ENCODE peak calls at places on chromosomes 6 and 20, in seven cellular contexts. L is HCT116; D is OCI-LY7; J is psoas muscle; F is GM23338; B is CD8-positive, alpha-beta T cell; E is IMR-90. Q is an unnamed sample. For H3K4me1, the result is how much of the 10 kb centered on the place peaks cover.

GRCh38 chr6:147756000-147756399 is 247.5 kb downstream of the SAMD5 start:
- DNase-seq in L (no peak), D (no peak), J (no peak), F (no peak), B (no peak), E (no peak), Q (no peak)

GRCh38 chr20:58818585-58819285 is 32.0 kb downstream of the GNAS-AS1 start:
- DNase-seq in L (no peak), D (no peak), J (no peak), F (no peak), B (no peak), E (peak), Q (no peak)

GRCh38 chr20:5127204-5127858 is 523 bp downstream of the CDS2 start:
- DNase-seq in L (no peak), D (peak), J (peak), F (peak), B (peak), E (peak), Q (peak)

GRCh38 chr6:129592516-129593232 is 117.3 kb downstream of the ARHGAP18 start:
- DNase-seq in L (no peak), D (no peak), J (no peak), F (no peak), B (no peak), E (no peak), Q (no peak)

GRCh38 chr20:49676581-49677291 is 36.9 kb downstream of the B4GALT5 start:
- DNase-seq in L (no peak), D (no peak), J (no peak), F (no peak), B (peak), E (peak), Q (no peak)

GRCh38 chr20:10474606-10475184 is 39.6 kb downstream of the SLX4IP start:
- DNase-seq in L (no peak), D (no peak), J (peak), F (no peak), B (no peak), E (no peak), Q (no peak)

GRCh38 chr20:10511507-10512231 is 76.6 kb downstream of the SLX4IP start:
- DNase-seq in L (peak), D (peak), J (peak), F (peak), B (peak), E (peak), Q (peak)

GRCh38 chr6:167415441-167415961 is 90.6 kb downstream of the TTLL2 start:
- DNase-seq in L (no peak), D (no peak), J (no peak), F (no peak), B (no peak), E (no peak), Q (no peak)

GRCh38 chr6:79841577-79842381 is 105.6 kb downstream of the ELOVL4 start:
- DNase-seq in L (no peak), D (no peak), J (no peak), F (peak), B (no peak), E (no peak), Q (peak)

GRCh38 chr6:79838851-79839250 is 108.5 kb downstream of the ELOVL4 start:
- DNase-seq in L (no peak), D (no peak), J (no peak), F (no peak), B (no peak), E (no peak), Q (no peak)

GRCh38 chr6:79842382-79843040 is 104.8 kb downstream of the ELOVL4 start:
- DNase-seq in L (no peak), D (no peak), J (no peak), F (no peak), B (no peak), E (no peak), Q (no peak)
- TF ChIP-seq CTCF in L (no peak), D (no peak), J (no peak), F (no peak), B (no peak), E (no peak), Q (no peak)

DNA sequence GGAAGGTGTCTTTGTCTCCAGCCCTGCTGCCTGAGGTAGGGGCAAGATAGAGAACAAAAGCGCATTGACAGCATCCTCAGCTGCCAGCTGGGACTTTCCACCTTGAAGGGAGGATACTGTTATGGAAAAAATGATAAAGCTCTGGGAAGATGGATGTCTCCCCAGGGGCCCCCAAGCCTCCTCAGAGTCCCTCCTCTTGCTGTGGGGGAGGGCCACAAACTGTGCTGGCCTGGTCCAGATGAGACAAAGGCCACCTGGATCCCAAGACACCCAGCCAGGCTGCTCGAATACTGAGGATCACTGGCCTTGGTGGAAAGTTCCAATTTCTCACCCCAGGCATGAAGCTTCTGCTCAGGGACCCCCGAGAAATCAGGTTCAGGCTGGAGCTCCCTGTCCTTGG is 13.1 kb downstream of the REM1 start:
- DNase-seq in L (no peak), D (no peak), J (no peak), F (no peak), B (no peak), E (no peak), Q (no peak)
- H3K4me3 ChIP-seq in L (no peak), D (no peak), J (no peak), F (no peak), B (no peak), E (no peak), Q (no peak)

DNA sequence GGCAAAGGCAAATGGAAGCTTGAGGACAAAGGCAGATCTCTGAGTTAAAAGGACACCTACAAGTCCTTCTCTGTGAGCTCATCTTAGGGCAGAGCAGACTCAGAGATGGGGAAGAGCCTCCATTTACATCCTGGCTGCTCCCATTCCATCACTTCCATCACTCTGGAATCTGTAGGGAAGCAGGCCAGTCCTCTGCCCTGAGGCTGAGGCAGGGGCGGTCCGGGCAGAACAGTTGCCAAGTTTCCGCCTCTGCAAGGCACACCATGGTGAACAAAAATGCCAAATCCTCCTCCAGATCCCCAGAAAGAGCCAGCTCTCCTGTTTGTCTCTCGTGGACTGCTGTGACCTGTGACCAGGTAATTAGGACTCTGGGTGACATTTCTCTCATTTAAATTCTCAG is 209.6 kb upstream of the SSTR4 start:
- DNase-seq in L (no peak), D (no peak), J (no peak), F (no peak), B (no peak), E (no peak), Q (no peak)
- H3K4me1 ChIP-seq in L (under half), D (under half), J (under half), F (under half), B (under half), E (under half), Q (under half)

DNA sequence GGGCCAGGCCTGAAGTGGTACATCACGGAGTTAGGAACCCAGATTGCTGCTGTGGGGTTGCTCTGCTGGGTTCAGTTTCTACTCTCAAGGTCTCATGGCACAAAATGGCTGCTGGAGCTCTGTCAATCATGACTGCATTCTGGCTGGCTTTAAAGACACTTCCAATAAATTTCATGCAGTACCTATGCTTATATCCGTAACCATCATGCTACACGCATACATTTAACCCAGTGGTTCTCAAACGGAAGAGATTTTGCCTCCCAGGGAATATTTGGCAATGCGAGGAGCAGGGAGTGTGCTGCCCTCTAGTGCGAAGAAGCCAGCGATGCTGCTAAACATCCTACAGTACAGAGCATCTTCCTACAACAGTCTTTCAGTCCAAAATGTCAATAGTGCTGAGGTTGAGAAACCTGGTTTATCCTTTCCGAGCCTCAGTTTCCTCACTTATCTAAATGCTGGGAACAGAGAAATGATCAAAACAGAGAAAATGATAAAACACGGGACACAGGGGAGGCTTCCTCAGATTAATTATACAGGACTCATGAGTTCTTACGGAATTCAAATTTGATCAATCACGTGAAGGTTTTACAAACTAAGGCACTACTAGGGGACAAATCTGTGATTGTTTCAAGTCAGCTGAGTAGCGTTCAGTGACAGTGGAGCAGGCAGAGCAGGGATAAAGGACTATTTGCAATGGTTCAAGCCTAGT is 9.6 kb upstream of the SLC2A10 start:
- DNase-seq in L (no peak), D (no peak), J (no peak), F (peak), B (no peak), E (peak), Q (peak)
- TF ChIP-seq CTCF in L (peak), D (peak), J (no peak), F (peak), B (no peak), E (peak), Q (peak)

GRCh38 chr6:136226674-136227377 is 23.3 kb downstream of the MTFR2 start:
- DNase-seq in L (no peak), D (no peak), J (no peak), F (no peak), B (no peak), E (peak), Q (no peak)
- H3K4me3 ChIP-seq in L (no peak), D (no peak), J (peak), F (no peak), B (no peak), E (no peak), Q (peak)

GRCh38 chr6:89410231-89411018 is 1.6 kb downstream of the RRAGD start:
- DNase-seq in L (no peak), D (peak), J (no peak), F (peak), B (no peak), E (no peak), Q (no peak)
- H3K4me1 ChIP-seq in L (under half), D (under half), J (under half), F (under half), B (under half), E (under half), Q (under half)

DNA sequence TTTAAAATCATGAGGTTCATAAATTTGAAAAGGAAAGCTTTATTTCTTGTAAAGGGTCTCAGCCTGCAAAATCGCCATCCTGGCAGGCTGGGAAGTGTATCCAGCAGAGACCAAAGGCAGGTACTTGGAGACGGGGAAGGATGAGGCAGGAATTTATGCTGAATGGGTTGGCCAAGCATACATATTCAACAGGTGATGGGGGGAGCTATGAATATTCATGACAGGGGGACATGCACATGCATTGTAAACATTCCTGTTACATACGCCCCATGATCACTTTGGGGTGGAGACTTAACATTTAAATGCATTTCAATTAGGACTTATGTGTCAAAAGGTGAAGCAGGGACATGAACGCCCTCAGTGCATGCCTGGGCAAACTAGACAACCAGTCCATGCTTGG is 9.8 kb upstream of the SLC22A1 start:
- DNase-seq in L (no peak), D (no peak), J (no peak), F (peak), B (no peak), E (no peak), Q (no peak)
- TF ChIP-seq CTCF in L (no peak), D (no peak), J (no peak), F (no peak), B (no peak), E (no peak), Q (no peak)

GRCh38 chr6:36116480-36116879 is 13.8 kb upstream of the MAPK13 start:
- DNase-seq in L (no peak), D (no peak), J (no peak), F (no peak), B (no peak), E (no peak), Q (no peak)

GRCh38 chr6:36116066-36116465 is 14.2 kb upstream of the MAPK13 start:
- DNase-seq in L (no peak), D (no peak), J (no peak), F (no peak), B (no peak), E (no peak), Q (no peak)

GRCh38 chr6:36115412-36115811 is 14.9 kb upstream of the MAPK13 start:
- DNase-seq in L (no peak), D (no peak), J (no peak), F (no peak), B (no peak), E (no peak), Q (no peak)

GRCh38 chr6:36113701-36114100 is 16.6 kb upstream of the MAPK13 start:
- DNase-seq in L (no peak), D (no peak), J (no peak), F (peak), B (no peak), E (no peak), Q (no peak)

DNA sequence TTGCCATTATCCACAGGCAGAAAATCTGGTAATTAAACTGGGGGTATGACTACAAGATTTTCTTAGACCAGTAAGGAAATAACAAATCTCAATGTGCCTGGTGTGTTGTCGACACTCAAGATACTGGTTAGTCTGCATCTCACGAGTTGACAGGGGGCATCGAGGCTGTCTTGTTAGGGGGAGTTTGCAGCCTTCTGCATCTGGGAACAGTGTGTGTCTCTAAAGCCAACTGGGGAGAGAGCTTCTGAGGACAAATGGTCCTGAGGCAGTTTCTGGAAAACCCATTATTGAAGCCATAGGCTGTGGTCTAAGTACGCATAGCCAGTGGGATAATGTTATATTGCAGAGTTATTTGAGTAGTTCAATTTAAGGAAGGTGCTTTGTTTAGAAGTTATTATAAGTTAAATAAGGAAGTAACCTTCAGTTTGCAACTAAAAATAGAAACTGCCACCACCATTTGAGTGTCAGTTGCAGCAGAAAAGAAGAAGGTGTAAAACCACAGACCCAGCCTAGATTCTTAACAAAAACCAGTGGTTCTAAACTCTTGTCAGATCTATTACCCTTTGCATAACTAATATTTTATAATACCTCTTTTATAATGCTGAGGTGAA is 15.4 kb upstream of the MAPK13 start:
- DNase-seq in L (no peak), D (peak), J (no peak), F (no peak), B (no peak), E (no peak), Q (no peak)
- H3K4me3 ChIP-seq in L (no peak), D (peak), J (no peak), F (no peak), B (peak), E (no peak), Q (no peak)

Q was measured in BE2C.